ENCODE peak calls at places on chromosome 18, in five cellular contexts. L, N, D, G and C are unnamed samples.

GRCh38 chr18:27413495-27414401 is 228.6 kb upstream of the CHST9 start:
- DNase-seq in G (no peak), D (no peak), N (no peak), L (no peak), C (peak; percentile 87)

GRCh38 chr18:32956591-32957310 is 183.9 kb upstream of the KLHL14 start:
- DNase-seq in N (no peak), D (no peak), G (no peak), L (no peak), C (no peak)

GRCh38 chr18:46518438-46518837 is 138.6 kb downstream of the LOXHD1 start:
- DNase-seq in L (no peak), G (no peak), D (no peak), N (no peak), C (no peak)

GRCh38 chr18:26710460-26711096 is 154.9 kb downstream of the AQP4 start:
- DNase-seq in D (no peak), L (no peak), N (no peak), G (peak; percentile 34), C (no peak)

GRCh38 chr18:47150824-47151366 is 595 bp upstream of the HDHD2 start:
- DNase-seq in G (no peak), L (no peak), D (no peak), N (no peak), C (no peak)

GRCh38 chr18:76502551-76502950 is 7.5 kb upstream of the ZNF516 start:
- DNase-seq in N (no peak), D (no peak), G (no peak), L (no peak), C (no peak)

GRCh38 chr18:40904295-40904694 is 1050.7 kb upstream of the PIK3C3 start:
- DNase-seq in D (no peak), N (no peak), L (no peak), G (no peak), C (no peak)

GRCh38 chr18:69401475-69402218 is 959 bp downstream of the DOK6 start:
- DNase-seq in L (no peak), N (no peak), G (no peak), D (no peak), C (no peak)

GRCh38 chr18:78911751-78912283 is 67.8 kb upstream of the SALL3 start:
- DNase-seq in D (no peak), N (no peak), L (no peak), G (no peak), C (no peak)

GRCh38 chr18:54636217-54636616 is 45.2 kb downstream of the DYNAP start:
- DNase-seq in L (no peak), G (no peak), N (no peak), D (no peak), C (no peak)

GRCh38 chr18:51561821-51562220 is 364.3 kb upstream of the MEX3C start:
- DNase-seq in L (no peak), N (no peak), G (no peak), D (no peak), C (no peak)

GRCh38 chr18:55413474-55413873 is 174.5 kb downstream of the TCF4 start:
- DNase-seq in D (no peak), G (no peak), L (no peak), N (no peak), C (no peak)

GRCh38 chr18:48059363-48060109 is 129.1 kb upstream of the SMAD2 start:
- DNase-seq in N (no peak), D (no peak), G (no peak), L (no peak), C (no peak)

GRCh38 chr18:35775887-35776286 is 194.3 kb downstream of the GALNT1 start:
- DNase-seq in G (no peak), L (no peak), N (no peak), D (no peak), C (no peak)